ENCODE peak calls at places on chromosomes 13 and 19, in five cellular contexts. D is ELR, Y is nephron progenitor cell, S is aorta, C is RPMI7951. L is an unnamed sample.

GRCh38 chr13:34469212-34469983 is 472.7 kb upstream of the NBEA start:
- DNase-seq in D (no peak), Y (no peak), S (no peak), C (peak), L (no peak)

GRCh38 chr19:4454952-4455738 is 2.4 kb downstream of the UBXN6 start:
- DNase-seq in D (peak), Y (no peak), S (no peak), C (no peak), L (no peak)

GRCh38 chr19:17703823-17704463 is 15.3 kb upstream of the MAP1S start:
- DNase-seq in D (peak), Y (peak), S (peak), C (peak), L (peak)

GRCh38 chr19:56126983-56127780 is 6.1 kb upstream of the ZNF787 start:
- DNase-seq in D (no peak), Y (no peak), S (no peak), C (no peak), L (peak)

GRCh38 chr13:98988277-98988676 is 10.4 kb upstream of the DOCK9 start:
- DNase-seq in D (no peak), Y (no peak), S (no peak), C (no peak), L (no peak)

GRCh38 chr19:57633832-57634131 is 814 bp downstream of the ZNF211 start:
- DNase-seq in D (no peak), Y (no peak), S (no peak), C (no peak), L (no peak)

GRCh38 chr19:52086481-52086880 is 9.1 kb downstream of the ZNF841 start:
- DNase-seq in D (peak), Y (no peak), S (no peak), C (peak), L (no peak)

GRCh38 chr19:52599241-52599640 is 29.2 kb downstream of the ZNF701 start:
- DNase-seq in D (no peak), Y (no peak), S (no peak), C (no peak), L (no peak)

GRCh38 chr19:5775668-5776309 is 8.8 kb downstream of the PRR22 start:
- DNase-seq in D (peak), Y (no peak), S (no peak), C (peak), L (no peak)

GRCh38 chr19:36182612-36183454 is 30.6 kb upstream of the COX7A1 start:
- DNase-seq in D (peak), Y (no peak), S (no peak), C (no peak), L (no peak)

GRCh38 chr19:35846038-35846668 is 6.2 kb downstream of the NPHS1 start:
- DNase-seq in D (no peak), Y (no peak), S (no peak), C (no peak), L (peak)

GRCh38 chr13:49584771-49585182 is 581 bp downstream of the RCBTB1 start:
- DNase-seq in D (peak), Y (no peak), S (no peak), C (no peak), L (no peak)

GRCh38 chr19:28425431-28425931 is 787.5 kb downstream of the UQCRFS1 start:
- DNase-seq in D (peak), Y (no peak), S (no peak), C (no peak), L (no peak)

GRCh38 chr13:76229281-76229680 is 593.2 kb downstream of the LMO7 start:
- DNase-seq in D (no peak), Y (no peak), S (no peak), C (no peak), L (no peak)